ENCODE peak calls at places on chromosomes 1 and 21, in five cellular contexts. C is sigmoid colon, X is SK-N-SH, K is tibial nerve, I is transverse colon. G is an unnamed sample.

GRCh38 chr1:47443530-47444316 is 5.9 kb downstream of the FOXD2 start:
- DNase-seq in I (no peak), X (peak), K (no peak), C (no peak), G (no peak)

GRCh38 chr1:60367522-60367921 is 294.0 kb upstream of the C1orf87 start:
- DNase-seq in K (no peak), X (no peak), C (no peak), I (no peak), G (no peak)

GRCh38 chr21:38438476-38438893 is 59.8 kb downstream of the ERG start:
- DNase-seq in C (no peak), X (no peak), I (no peak), K (no peak), G (no peak)

GRCh38 chr21:41576010-41576615 is 68.2 kb upstream of the TMPRSS2 start:
- DNase-seq in K (no peak), X (no peak), I (no peak), C (no peak), G (no peak)

GRCh38 chr1:30901798-30902652 is 6.5 kb downstream of the SDC3 start:
- DNase-seq in C (peak), X (no peak), I (no peak), K (no peak), G (no peak)

GRCh38 chr1:29708818-29709710 is 472.7 kb downstream of the PTPRU start:
- DNase-seq in K (no peak), X (peak), I (no peak), C (no peak), G (no peak)

GRCh38 chr1:41365772-41366427 is 4.7 kb downstream of the FOXO6 start:
- DNase-seq in I (no peak), K (no peak), X (no peak), C (no peak), G (no peak)

GRCh38 chr21:42221581-42222345 is 2.8 kb downstream of the ABCG1 start:
- DNase-seq in I (no peak), X (no peak), C (peak), K (no peak), G (peak)

GRCh38 chr1:147723691-147724323 is 36.6 kb downstream of the GJA5 start:
- DNase-seq in C (no peak), X (peak), K (no peak), I (peak), G (no peak)

GRCh38 chr1:68221001-68221970 is 11.0 kb downstream of the WLS start:
- DNase-seq in K (no peak), C (no peak), X (no peak), I (no peak), G (no peak)

GRCh38 chr1:228265167-228265566 is 57.3 kb downstream of the OBSCN start:
- DNase-seq in I (no peak), K (no peak), C (no peak), X (peak), G (no peak)

GRCh38 chr1:47663286-47663685 is 225.4 kb downstream of the FOXD2 start:
- DNase-seq in K (no peak), X (no peak), I (no peak), C (no peak), G (peak)

GRCh38 chr1:10795305-10796021 is 983 bp downstream of the CASZ1 start:
- DNase-seq in K (no peak), X (peak), I (peak), C (peak), G (peak)

GRCh38 chr1:226558293-226558692 is 9.7 kb downstream of the STUM start:
- DNase-seq in I (no peak), X (no peak), C (peak), K (no peak), G (no peak)

GRCh38 chr21:42763578-42764442 is 110.4 kb downstream of the PDE9A start:
- DNase-seq in I (no peak), K (no peak), C (no peak), X (no peak), G (no peak)

GRCh38 chr1:67418839-67419586 is 11.2 kb downstream of the SERBP1 start:
- DNase-seq in I (no peak), C (no peak), K (no peak), X (no peak), G (no peak)

GRCh38 chr1:234849824-234850223 is 239.8 kb upstream of the IRF2BP2 start:
- DNase-seq in I (peak), K (no peak), X (no peak), C (no peak), G (no peak)

GRCh38 chr1:83698644-83699043 is 300.3 kb downstream of the TTLL7 start:
- DNase-seq in C (no peak), X (peak), K (no peak), I (no peak), G (no peak)

GRCh38 chr1:185565314-185565713 is 168.9 kb upstream of the HMCN1 start:
- DNase-seq in I (no peak), C (no peak), K (no peak), X (no peak), G (no peak)

GRCh38 chr1:61839702-61840101 is 97.4 kb downstream of the PATJ start:
- DNase-seq in X (no peak), C (no peak), K (no peak), I (no peak), G (no peak)

GRCh38 chr1:31772669-31773248 is 8.6 kb upstream of the ADGRB2 start:
- DNase-seq in I (no peak), K (no peak), C (no peak), X (no peak), G (no peak)

GRCh38 chr21:34915364-34915834 is 133.7 kb downstream of the RUNX1 start:
- DNase-seq in X (no peak), I (no peak), K (no peak), C (no peak), G (no peak)

GRCh38 chr1:90023691-90024090 is 28.8 kb downstream of the ZNF326 start:
- DNase-seq in X (no peak), I (no peak), C (no peak), K (no peak), G (no peak)

GRCh38 chr1:187956975-187957374 is 1128.2 kb downstream of the PLA2G4A start:
- DNase-seq in I (no peak), C (no peak), X (no peak), K (no peak), G (no peak)

GRCh38 chr21:34958040-34958439 is 91.1 kb downstream of the RUNX1 start:
- DNase-seq in X (no peak), K (no peak), I (no peak), C (no peak), G (no peak)

GRCh38 chr1:229971141-229971540 is 95.9 kb upstream of the GALNT2 start:
- DNase-seq in I (no peak), K (no peak), X (no peak), C (no peak), G (no peak)

GRCh38 chr21:38299651-38300050 is 42.9 kb downstream of the KCNJ15 start:
- DNase-seq in I (no peak), C (no peak), X (no peak), K (no peak), G (no peak)

GRCh38 chr1:36157115-36157903 is 1.3 kb downstream of the MAP7D1 start:
- DNase-seq in X (peak), C (no peak), K (no peak), I (no peak), G (no peak)

GRCh38 chr1:67652800-67653199 is 32.2 kb upstream of the GADD45A start:
- DNase-seq in C (no peak), K (no peak), X (no peak), I (no peak), G (no peak)

GRCh38 chr1:22625262-22625925 is 11.0 kb upstream of the C1QA start:
- DNase-seq in I (no peak), C (no peak), X (no peak), K (no peak), G (no peak)

GRCh38 chr1:109814223-109814622 is 50.5 kb upstream of the EPS8L3 start:
- DNase-seq in K (no peak), I (no peak), C (no peak), X (no peak), G (no peak)

GRCh38 chr1:4053774-4054173 is 153.7 kb upstream of the C1orf174 start:
- DNase-seq in X (no peak), I (no peak), C (no peak), K (no peak), G (no peak)

GRCh38 chr1:61011514-61012263 is 70.7 kb upstream of the NFIA start:
- DNase-seq in C (no peak), I (no peak), X (no peak), K (no peak), G (no peak)

GRCh38 chr1:43389326-43390313 is at the start of the genes MED8 and SZT2:
- DNase-seq in C (peak), I (peak), X (peak), K (peak), G (peak)
- TF ChIP-seq EP300 in C (no peak), I (no peak), X (no peak), K (peak), G (no peak)

GRCh38 chr1:13583592-13583963 is at the start of gene PDPN:
- DNase-seq in K (no peak), C (peak), I (peak), X (no peak), G (peak)
- H3K27ac ChIP-seq in K (peak), C (peak), I (peak), X (no peak), G (peak)

GRCh38 chr1:161747789-161748188 is 1.8 kb upstream of the DUSP12 start:
- DNase-seq in I (no peak), X (no peak), K (no peak), C (no peak), G (no peak)

GRCh38 chr1:161749509-161750407 is at the start of gene DUSP12:
- DNase-seq in C (peak), K (peak), X (peak), I (peak), G (peak)
- TF ChIP-seq EP300 in C (no peak), K (no peak), X (no peak), I (no peak), G (no peak)

DNA sequence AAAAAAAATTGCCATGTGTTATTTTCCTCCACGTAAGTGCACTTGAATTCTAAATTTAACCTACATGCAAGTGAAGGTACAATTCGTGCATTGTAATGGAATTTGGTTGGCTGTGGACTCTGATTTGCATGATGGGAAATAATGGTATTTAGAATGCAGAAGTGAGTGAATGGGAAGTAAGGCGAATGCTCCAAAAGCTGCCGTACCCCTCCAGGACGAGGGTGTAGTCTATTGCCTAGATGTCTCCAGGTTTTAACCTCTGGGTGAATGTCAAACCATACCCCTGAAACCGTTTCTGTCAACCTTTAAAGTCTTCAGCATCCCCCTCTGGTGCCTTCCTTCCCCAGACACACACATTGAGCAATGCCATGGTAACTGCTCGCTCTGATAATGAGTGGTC is 44.5 kb downstream of the KIAA0040 start:
- DNase-seq in K (no peak), X (no peak), I (no peak), C (no peak), G (no peak)
- H3K27ac ChIP-seq in K (no peak), X (no peak), I (no peak), C (no peak), G (no peak)

GRCh38 chr1:176522310-176522846 is 59.4 kb downstream of the PAPPA2 start:
- DNase-seq in I (no peak), X (no peak), C (no peak), K (no peak), G (no peak)
- TF ChIP-seq EP300 in I (no peak), X (no peak), C (no peak), K (no peak), G (no peak)

DNA sequence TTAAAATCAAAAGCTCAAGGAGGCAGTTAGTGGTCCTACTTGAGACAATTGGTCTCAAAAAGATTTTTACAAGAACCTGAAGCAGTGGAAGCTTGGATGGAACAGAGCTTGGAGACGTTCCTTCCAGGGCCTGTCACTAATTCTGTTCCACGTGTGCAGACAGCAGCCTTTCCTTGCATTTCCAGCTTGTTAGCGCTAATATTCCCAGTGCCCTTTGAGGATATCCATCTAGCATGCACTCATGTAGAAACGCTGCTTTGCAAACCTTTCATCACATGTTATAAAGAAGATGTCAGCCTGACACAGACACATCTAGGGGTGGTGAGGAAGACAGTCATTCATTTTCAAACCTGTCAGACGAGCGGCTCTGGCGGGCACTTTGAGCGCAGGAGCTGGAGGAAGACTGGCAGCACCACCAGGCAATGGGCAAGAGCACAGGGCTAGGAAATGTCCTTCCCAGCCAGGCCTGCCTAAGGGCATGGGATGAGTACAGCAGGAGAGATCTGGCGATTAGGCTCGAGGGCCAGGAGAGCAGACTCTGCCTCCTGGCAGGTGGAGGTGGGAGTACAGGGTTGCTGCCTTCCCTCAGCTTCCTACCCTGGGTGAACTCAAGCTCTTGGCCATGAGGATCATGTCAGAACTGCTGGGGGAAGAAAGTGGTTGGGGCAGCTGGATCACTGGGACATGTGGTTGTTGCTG is 55.5 kb downstream of the CASQ2 start:
- DNase-seq in C (no peak), K (no peak), X (no peak), I (no peak), G (no peak)
- H3K27ac ChIP-seq in C (no peak), K (no peak), X (no peak), I (no peak), G (peak)

G was measured in suprapubic skin.